ENCODE peak calls at places on chromosome 9, in four cellular contexts. P, X, G and Q are unnamed samples.

GRCh38 chr9:137077010-137077747 is at the start of gene UAP1L1:
- DNase-seq in P (peak), X (peak), G (peak), Q (peak)

GRCh38 chr9:130806388-130806716 is 28.7 kb upstream of the ABL1 start:
- DNase-seq in P (no peak), X (no peak), G (no peak), Q (no peak)

GRCh38 chr9:87531370-87532295 is 34.0 kb downstream of the DAPK1 start:
- DNase-seq in P (no peak), X (no peak), G (no peak), Q (no peak)

GRCh38 chr9:3526903-3527652 is 1.3 kb upstream of the RFX3 start:
- DNase-seq in P (peak), X (peak), G (no peak), Q (peak)

GRCh38 chr9:127899200-127899943 is at the start of gene ST6GALNAC6:
- DNase-seq in P (no peak), X (peak), G (peak), Q (peak)

GRCh38 chr9:75601280-75601679 is 289.2 kb upstream of the PCSK5 start:
- DNase-seq in P (no peak), X (no peak), G (no peak), Q (no peak)

GRCh38 chr9:85114799-85115198 is 445.3 kb downstream of the NTRK2 start:
- DNase-seq in P (no peak), X (no peak), G (no peak), Q (no peak)

GRCh38 chr9:94668424-94668916 is 29.2 kb upstream of the FBP1 start:
- DNase-seq in P (no peak), X (no peak), G (no peak), Q (no peak)

GRCh38 chr9:121510766-121511555 is 11.3 kb upstream of the GGTA1 start:
- DNase-seq in P (no peak), X (no peak), G (no peak), Q (no peak)

GRCh38 chr9:7957803-7958202 is 158.2 kb upstream of the DMAC1 start:
- DNase-seq in P (no peak), X (no peak), G (no peak), Q (no peak)

GRCh38 chr9:102967979-102968378 is 27.2 kb upstream of the CYLC2 start:
- DNase-seq in P (no peak), X (no peak), G (no peak), Q (no peak)

GRCh38 chr9:27473135-27473534 is 51.0 kb upstream of the IFNK start:
- DNase-seq in P (peak), X (no peak), G (peak), Q (peak)